ENCODE peak calls at places on chromosomes 7 and 10, in nine cellular contexts. One of them, this sample, is unnamed.

GRCh38 chr10:97713351-97713827 is at the start of gene MARVELD1:
- DNase-seq in activated T-cell treated with anti-CD3 and anti-CD28 coated beads, Interleukin-2, amount 50 U/mL, for 48 hours: peak; percentile 27
- DNase-seq in NCI-H446: no peak
- DNase-seq in stimulated activated CD4-positive, alpha-beta T cell treated with anti-CD3 and anti-CD28 coated beads, Interleukin-1b, Interleukin-23, amount 100 ng/mL, for 4 hours: no peak
- DNase-seq in fibroblast of lung: peak; percentile 83
- DNase-seq in AG20443: peak; percentile 86
- DNase-seq in prostate gland: peak; percentile 58
- DNase-seq in CD4-positive, alpha-beta memory T cell: no peak
- DNase-seq in ureter: peak; percentile 90
- DNase-seq in this sample: peak; percentile 92

GRCh38 chr7:93196331-93196730 is 29.9 kb downstream of the HEPACAM2 start:
- DNase-seq in AG20443: no peak
- DNase-seq in stimulated activated CD4-positive, alpha-beta T cell treated with anti-CD3 and anti-CD28 coated beads, Interleukin-1b, Interleukin-23, amount 100 ng/mL, for 4 hours: no peak
- DNase-seq in prostate gland: no peak
- DNase-seq in NCI-H446: no peak
- DNase-seq in ureter: no peak
- DNase-seq in fibroblast of lung: no peak
- DNase-seq in CD4-positive, alpha-beta memory T cell: no peak
- DNase-seq in activated T-cell treated with anti-CD3 and anti-CD28 coated beads, Interleukin-2, amount 50 U/mL, for 48 hours: no peak
- DNase-seq in this sample: no peak

GRCh38 chr7:88344956-88345832 is 38.5 kb upstream of the STEAP4 start:
- DNase-seq in ureter: no peak
- DNase-seq in CD4-positive, alpha-beta memory T cell: no peak
- DNase-seq in fibroblast of lung: peak; percentile 25
- DNase-seq in prostate gland: no peak
- DNase-seq in activated T-cell treated with anti-CD3 and anti-CD28 coated beads, Interleukin-2, amount 50 U/mL, for 48 hours: no peak
- DNase-seq in NCI-H446: no peak
- DNase-seq in stimulated activated CD4-positive, alpha-beta T cell treated with anti-CD3 and anti-CD28 coated beads, Interleukin-1b, Interleukin-23, amount 100 ng/mL, for 4 hours: no peak
- DNase-seq in AG20443: peak; percentile 61
- DNase-seq in this sample: peak; percentile 22

GRCh38 chr10:338176-339037 is 203.2 kb downstream of the ZMYND11 start:
- DNase-seq in ureter: peak; percentile 68
- DNase-seq in activated T-cell treated with anti-CD3 and anti-CD28 coated beads, Interleukin-2, amount 50 U/mL, for 48 hours: no peak
- DNase-seq in NCI-H446: no peak
- DNase-seq in CD4-positive, alpha-beta memory T cell: no peak
- DNase-seq in AG20443: no peak
- DNase-seq in prostate gland: peak; percentile 40
- DNase-seq in fibroblast of lung: peak; percentile 74
- DNase-seq in stimulated activated CD4-positive, alpha-beta T cell treated with anti-CD3 and anti-CD28 coated beads, Interleukin-1b, Interleukin-23, amount 100 ng/mL, for 4 hours: no peak
- DNase-seq in this sample: no peak

GRCh38 chr10:131650771-131651673 is 249.8 kb upstream of the PPP2R2D start:
- DNase-seq in fibroblast of lung: no peak
- DNase-seq in stimulated activated CD4-positive, alpha-beta T cell treated with anti-CD3 and anti-CD28 coated beads, Interleukin-1b, Interleukin-23, amount 100 ng/mL, for 4 hours: no peak
- DNase-seq in activated T-cell treated with anti-CD3 and anti-CD28 coated beads, Interleukin-2, amount 50 U/mL, for 48 hours: no peak
- DNase-seq in prostate gland: no peak
- DNase-seq in NCI-H446: no peak
- DNase-seq in ureter: no peak
- DNase-seq in CD4-positive, alpha-beta memory T cell: no peak
- DNase-seq in AG20443: no peak
- DNase-seq in this sample: no peak

GRCh38 chr10:112389147-112389822 is 15.4 kb downstream of the ACSL5 start:
- DNase-seq in NCI-H446: no peak
- DNase-seq in AG20443: peak; percentile 58
- DNase-seq in fibroblast of lung: peak; percentile 49
- DNase-seq in activated T-cell treated with anti-CD3 and anti-CD28 coated beads, Interleukin-2, amount 50 U/mL, for 48 hours: peak; percentile 47
- DNase-seq in CD4-positive, alpha-beta memory T cell: peak; percentile 85
- DNase-seq in prostate gland: no peak
- DNase-seq in stimulated activated CD4-positive, alpha-beta T cell treated with anti-CD3 and anti-CD28 coated beads, Interleukin-1b, Interleukin-23, amount 100 ng/mL, for 4 hours: no peak
- DNase-seq in ureter: peak; percentile 54
- DNase-seq in this sample: no peak

GRCh38 chr7:45119550-45119949 is 8.1 kb upstream of the TBRG4 start:
- DNase-seq in prostate gland: no peak
- DNase-seq in CD4-positive, alpha-beta memory T cell: no peak
- DNase-seq in NCI-H446: no peak
- DNase-seq in ureter: no peak
- DNase-seq in fibroblast of lung: no peak
- DNase-seq in activated T-cell treated with anti-CD3 and anti-CD28 coated beads, Interleukin-2, amount 50 U/mL, for 48 hours: no peak
- DNase-seq in stimulated activated CD4-positive, alpha-beta T cell treated with anti-CD3 and anti-CD28 coated beads, Interleukin-1b, Interleukin-23, amount 100 ng/mL, for 4 hours: no peak
- DNase-seq in AG20443: no peak
- DNase-seq in this sample: no peak

GRCh38 chr10:86944907-86945306 is 12.5 kb downstream of the MMRN2 start:
- DNase-seq in activated T-cell treated with anti-CD3 and anti-CD28 coated beads, Interleukin-2, amount 50 U/mL, for 48 hours: no peak
- DNase-seq in NCI-H446: no peak
- DNase-seq in AG20443: peak; percentile 2
- DNase-seq in CD4-positive, alpha-beta memory T cell: no peak
- DNase-seq in ureter: peak; percentile 27
- DNase-seq in stimulated activated CD4-positive, alpha-beta T cell treated with anti-CD3 and anti-CD28 coated beads, Interleukin-1b, Interleukin-23, amount 100 ng/mL, for 4 hours: no peak
- DNase-seq in fibroblast of lung: no peak
- DNase-seq in prostate gland: no peak
- DNase-seq in this sample: no peak

GRCh38 chr10:130021373-130021950 is 57.4 kb upstream of the EBF3 start:
- DNase-seq in ureter: no peak
- DNase-seq in activated T-cell treated with anti-CD3 and anti-CD28 coated beads, Interleukin-2, amount 50 U/mL, for 48 hours: peak; percentile 15
- DNase-seq in prostate gland: no peak
- DNase-seq in CD4-positive, alpha-beta memory T cell: no peak
- DNase-seq in fibroblast of lung: peak; percentile 90
- DNase-seq in NCI-H446: no peak
- DNase-seq in stimulated activated CD4-positive, alpha-beta T cell treated with anti-CD3 and anti-CD28 coated beads, Interleukin-1b, Interleukin-23, amount 100 ng/mL, for 4 hours: no peak
- DNase-seq in AG20443: peak; percentile 90
- DNase-seq in this sample: no peak

GRCh38 chr10:98224509-98224908 is 43.5 kb downstream of the LOXL4 start:
- DNase-seq in CD4-positive, alpha-beta memory T cell: no peak
- DNase-seq in NCI-H446: no peak
- DNase-seq in ureter: no peak
- DNase-seq in prostate gland: no peak
- DNase-seq in fibroblast of lung: peak; percentile 26
- DNase-seq in stimulated activated CD4-positive, alpha-beta T cell treated with anti-CD3 and anti-CD28 coated beads, Interleukin-1b, Interleukin-23, amount 100 ng/mL, for 4 hours: no peak
- DNase-seq in activated T-cell treated with anti-CD3 and anti-CD28 coated beads, Interleukin-2, amount 50 U/mL, for 48 hours: no peak
- DNase-seq in AG20443: peak; percentile 29
- DNase-seq in this sample: no peak

GRCh38 chr7:151082151-151083070 is 882 bp downstream of the TMUB1 start:
- DNase-seq in NCI-H446: no peak
- DNase-seq in prostate gland: no peak
- DNase-seq in CD4-positive, alpha-beta memory T cell: no peak
- DNase-seq in fibroblast of lung: no peak
- DNase-seq in ureter: no peak
- DNase-seq in activated T-cell treated with anti-CD3 and anti-CD28 coated beads, Interleukin-2, amount 50 U/mL, for 48 hours: no peak
- DNase-seq in AG20443: no peak
- DNase-seq in stimulated activated CD4-positive, alpha-beta T cell treated with anti-CD3 and anti-CD28 coated beads, Interleukin-1b, Interleukin-23, amount 100 ng/mL, for 4 hours: no peak
- DNase-seq in this sample: peak; percentile 32

GRCh38 chr7:85659364-85659763 is 472.5 kb upstream of the SEMA3D start:
- DNase-seq in fibroblast of lung: peak; percentile 4
- DNase-seq in AG20443: no peak
- DNase-seq in NCI-H446: no peak
- DNase-seq in activated T-cell treated with anti-CD3 and anti-CD28 coated beads, Interleukin-2, amount 50 U/mL, for 48 hours: no peak
- DNase-seq in stimulated activated CD4-positive, alpha-beta T cell treated with anti-CD3 and anti-CD28 coated beads, Interleukin-1b, Interleukin-23, amount 100 ng/mL, for 4 hours: no peak
- DNase-seq in ureter: no peak
- DNase-seq in CD4-positive, alpha-beta memory T cell: no peak
- DNase-seq in prostate gland: no peak
- DNase-seq in this sample: no peak

GRCh38 chr7:134890246-134891240 is 95.8 kb upstream of the AGBL3 start:
- DNase-seq in ureter: peak; percentile 55
- DNase-seq in fibroblast of lung: peak; percentile 82
- DNase-seq in activated T-cell treated with anti-CD3 and anti-CD28 coated beads, Interleukin-2, amount 50 U/mL, for 48 hours: no peak
- DNase-seq in NCI-H446: peak; percentile 61
- DNase-seq in stimulated activated CD4-positive, alpha-beta T cell treated with anti-CD3 and anti-CD28 coated beads, Interleukin-1b, Interleukin-23, amount 100 ng/mL, for 4 hours: no peak
- DNase-seq in AG20443: peak; percentile 25
- DNase-seq in CD4-positive, alpha-beta memory T cell: no peak
- DNase-seq in prostate gland: peak; percentile 28
- DNase-seq in this sample: peak; percentile 62

GRCh38 chr10:15789793-15790525 is 70.2 kb upstream of the ITGA8 start:
- DNase-seq in CD4-positive, alpha-beta memory T cell: no peak
- DNase-seq in ureter: no peak
- DNase-seq in prostate gland: no peak
- DNase-seq in activated T-cell treated with anti-CD3 and anti-CD28 coated beads, Interleukin-2, amount 50 U/mL, for 48 hours: no peak
- DNase-seq in fibroblast of lung: peak; percentile 85
- DNase-seq in NCI-H446: no peak
- DNase-seq in stimulated activated CD4-positive, alpha-beta T cell treated with anti-CD3 and anti-CD28 coated beads, Interleukin-1b, Interleukin-23, amount 100 ng/mL, for 4 hours: no peak
- DNase-seq in AG20443: peak; percentile 70
- DNase-seq in this sample: peak; percentile 25

GRCh38 chr10:67695555-67695954 is 440 bp downstream of the CTNNA3 start:
- DNase-seq in AG20443: no peak
- DNase-seq in fibroblast of lung: peak; percentile 3
- DNase-seq in activated T-cell treated with anti-CD3 and anti-CD28 coated beads, Interleukin-2, amount 50 U/mL, for 48 hours: no peak
- DNase-seq in CD4-positive, alpha-beta memory T cell: no peak
- DNase-seq in stimulated activated CD4-positive, alpha-beta T cell treated with anti-CD3 and anti-CD28 coated beads, Interleukin-1b, Interleukin-23, amount 100 ng/mL, for 4 hours: no peak
- DNase-seq in NCI-H446: no peak
- DNase-seq in ureter: no peak
- DNase-seq in prostate gland: no peak
- DNase-seq in this sample: no peak

GRCh38 chr10:89167915-89168314 is 39.2 kb downstream of the CH25H start:
- DNase-seq in stimulated activated CD4-positive, alpha-beta T cell treated with anti-CD3 and anti-CD28 coated beads, Interleukin-1b, Interleukin-23, amount 100 ng/mL, for 4 hours: no peak
- DNase-seq in CD4-positive, alpha-beta memory T cell: no peak
- DNase-seq in AG20443: no peak
- DNase-seq in activated T-cell treated with anti-CD3 and anti-CD28 coated beads, Interleukin-2, amount 50 U/mL, for 48 hours: no peak
- DNase-seq in fibroblast of lung: no peak
- DNase-seq in NCI-H446: no peak
- DNase-seq in prostate gland: no peak
- DNase-seq in ureter: no peak
- DNase-seq in this sample: no peak

GRCh38 chr10:12432402-12433189 is 83.2 kb downstream of the CAMK1D start:
- DNase-seq in fibroblast of lung: no peak
- DNase-seq in ureter: no peak
- DNase-seq in stimulated activated CD4-positive, alpha-beta T cell treated with anti-CD3 and anti-CD28 coated beads, Interleukin-1b, Interleukin-23, amount 100 ng/mL, for 4 hours: no peak
- DNase-seq in AG20443: no peak
- DNase-seq in NCI-H446: no peak
- DNase-seq in CD4-positive, alpha-beta memory T cell: no peak
- DNase-seq in activated T-cell treated with anti-CD3 and anti-CD28 coated beads, Interleukin-2, amount 50 U/mL, for 48 hours: no peak
- DNase-seq in prostate gland: no peak
- DNase-seq in this sample: no peak

GRCh38 chr7:13988765-13989137 is 715 bp downstream of the ETV1 start:
- DNase-seq in activated T-cell treated with anti-CD3 and anti-CD28 coated beads, Interleukin-2, amount 50 U/mL, for 48 hours: no peak
- DNase-seq in ureter: no peak
- DNase-seq in prostate gland: no peak
- DNase-seq in stimulated activated CD4-positive, alpha-beta T cell treated with anti-CD3 and anti-CD28 coated beads, Interleukin-1b, Interleukin-23, amount 100 ng/mL, for 4 hours: no peak
- DNase-seq in fibroblast of lung: peak; percentile 44
- DNase-seq in CD4-positive, alpha-beta memory T cell: no peak
- DNase-seq in NCI-H446: no peak
- DNase-seq in AG20443: no peak
- DNase-seq in this sample: no peak

GRCh38 chr10:67606572-67606971 is 89.4 kb downstream of the CTNNA3 start:
- DNase-seq in prostate gland: no peak
- DNase-seq in fibroblast of lung: peak; percentile 96
- DNase-seq in NCI-H446: no peak
- DNase-seq in ureter: no peak
- DNase-seq in AG20443: peak; percentile 7
- DNase-seq in stimulated activated CD4-positive, alpha-beta T cell treated with anti-CD3 and anti-CD28 coated beads, Interleukin-1b, Interleukin-23, amount 100 ng/mL, for 4 hours: no peak
- DNase-seq in CD4-positive, alpha-beta memory T cell: no peak
- DNase-seq in activated T-cell treated with anti-CD3 and anti-CD28 coated beads, Interleukin-2, amount 50 U/mL, for 48 hours: no peak
- DNase-seq in this sample: no peak

GRCh38 chr7:52413051-52413450 is 622.4 kb upstream of the POM121L12 start:
- DNase-seq in stimulated activated CD4-positive, alpha-beta T cell treated with anti-CD3 and anti-CD28 coated beads, Interleukin-1b, Interleukin-23, amount 100 ng/mL, for 4 hours: no peak
- DNase-seq in AG20443: no peak
- DNase-seq in CD4-positive, alpha-beta memory T cell: no peak
- DNase-seq in ureter: no peak
- DNase-seq in NCI-H446: no peak
- DNase-seq in fibroblast of lung: no peak
- DNase-seq in activated T-cell treated with anti-CD3 and anti-CD28 coated beads, Interleukin-2, amount 50 U/mL, for 48 hours: no peak
- DNase-seq in prostate gland: no peak
- DNase-seq in this sample: no peak

GRCh38 chr10:99523251-99523773 is 9.4 kb upstream of the NKX2-3 start:
- DNase-seq in fibroblast of lung: no peak
- DNase-seq in prostate gland: no peak
- DNase-seq in stimulated activated CD4-positive, alpha-beta T cell treated with anti-CD3 and anti-CD28 coated beads, Interleukin-1b, Interleukin-23, amount 100 ng/mL, for 4 hours: no peak
- DNase-seq in NCI-H446: no peak
- DNase-seq in AG20443: no peak
- DNase-seq in CD4-positive, alpha-beta memory T cell: no peak
- DNase-seq in activated T-cell treated with anti-CD3 and anti-CD28 coated beads, Interleukin-2, amount 50 U/mL, for 48 hours: no peak
- DNase-seq in ureter: no peak
- DNase-seq in this sample: no peak

GRCh38 chr10:65827344-65827743 is 1098.5 kb upstream of the LRRTM3 start:
- DNase-seq in ureter: no peak
- DNase-seq in prostate gland: no peak
- DNase-seq in CD4-positive, alpha-beta memory T cell: no peak
- DNase-seq in stimulated activated CD4-positive, alpha-beta T cell treated with anti-CD3 and anti-CD28 coated beads, Interleukin-1b, Interleukin-23, amount 100 ng/mL, for 4 hours: no peak
- DNase-seq in activated T-cell treated with anti-CD3 and anti-CD28 coated beads, Interleukin-2, amount 50 U/mL, for 48 hours: no peak
- DNase-seq in AG20443: no peak
- DNase-seq in fibroblast of lung: no peak
- DNase-seq in NCI-H446: no peak
- DNase-seq in this sample: no peak

GRCh38 chr7:81549484-81550016 is 220.3 kb downstream of the HGF start:
- DNase-seq in stimulated activated CD4-positive, alpha-beta T cell treated with anti-CD3 and anti-CD28 coated beads, Interleukin-1b, Interleukin-23, amount 100 ng/mL, for 4 hours: no peak
- DNase-seq in CD4-positive, alpha-beta memory T cell: no peak
- DNase-seq in activated T-cell treated with anti-CD3 and anti-CD28 coated beads, Interleukin-2, amount 50 U/mL, for 48 hours: no peak
- DNase-seq in AG20443: no peak
- DNase-seq in prostate gland: no peak
- DNase-seq in ureter: no peak
- DNase-seq in NCI-H446: no peak
- DNase-seq in fibroblast of lung: no peak
- DNase-seq in this sample: no peak

GRCh38 chr7:21412953-21413352 is 14.9 kb upstream of the SP4 start:
- DNase-seq in NCI-H446: no peak
- DNase-seq in CD4-positive, alpha-beta memory T cell: no peak
- DNase-seq in stimulated activated CD4-positive, alpha-beta T cell treated with anti-CD3 and anti-CD28 coated beads, Interleukin-1b, Interleukin-23, amount 100 ng/mL, for 4 hours: no peak
- DNase-seq in activated T-cell treated with anti-CD3 and anti-CD28 coated beads, Interleukin-2, amount 50 U/mL, for 48 hours: no peak
- DNase-seq in AG20443: no peak
- DNase-seq in ureter: no peak
- DNase-seq in prostate gland: no peak
- DNase-seq in fibroblast of lung: no peak
- DNase-seq in this sample: no peak

GRCh38 chr7:101863598-101863997 is 46.2 kb downstream of the CUX1 start:
- DNase-seq in activated T-cell treated with anti-CD3 and anti-CD28 coated beads, Interleukin-2, amount 50 U/mL, for 48 hours: no peak
- DNase-seq in prostate gland: no peak
- DNase-seq in fibroblast of lung: no peak
- DNase-seq in ureter: no peak
- DNase-seq in NCI-H446: no peak
- DNase-seq in CD4-positive, alpha-beta memory T cell: no peak
- DNase-seq in AG20443: no peak
- DNase-seq in stimulated activated CD4-positive, alpha-beta T cell treated with anti-CD3 and anti-CD28 coated beads, Interleukin-1b, Interleukin-23, amount 100 ng/mL, for 4 hours: no peak
- DNase-seq in this sample: no peak

GRCh38 chr7:16543456-16543855 is 16.8 kb downstream of the LRRC72 start:
- DNase-seq in stimulated activated CD4-positive, alpha-beta T cell treated with anti-CD3 and anti-CD28 coated beads, Interleukin-1b, Interleukin-23, amount 100 ng/mL, for 4 hours: no peak
- DNase-seq in AG20443: no peak
- DNase-seq in CD4-positive, alpha-beta memory T cell: no peak
- DNase-seq in fibroblast of lung: no peak
- DNase-seq in prostate gland: no peak
- DNase-seq in NCI-H446: no peak
- DNase-seq in activated T-cell treated with anti-CD3 and anti-CD28 coated beads, Interleukin-2, amount 50 U/mL, for 48 hours: no peak
- DNase-seq in ureter: no peak
- DNase-seq in this sample: no peak

GRCh38 chr7:135976312-135977019 is 693 bp downstream of the MTPN start:
- DNase-seq in fibroblast of lung: no peak
- DNase-seq in NCI-H446: no peak
- DNase-seq in prostate gland: no peak
- DNase-seq in ureter: no peak
- DNase-seq in activated T-cell treated with anti-CD3 and anti-CD28 coated beads, Interleukin-2, amount 50 U/mL, for 48 hours: no peak
- DNase-seq in CD4-positive, alpha-beta memory T cell: peak; percentile 65
- DNase-seq in AG20443: no peak
- DNase-seq in stimulated activated CD4-positive, alpha-beta T cell treated with anti-CD3 and anti-CD28 coated beads, Interleukin-1b, Interleukin-23, amount 100 ng/mL, for 4 hours: no peak
- DNase-seq in this sample: no peak

GRCh38 chr10:90871279-90871760 is 454 bp upstream of the RPP30 start:
- DNase-seq in NCI-H446: peak; percentile 24
- DNase-seq in ureter: no peak
- DNase-seq in stimulated activated CD4-positive, alpha-beta T cell treated with anti-CD3 and anti-CD28 coated beads, Interleukin-1b, Interleukin-23, amount 100 ng/mL, for 4 hours: no peak
- DNase-seq in fibroblast of lung: peak; percentile 88
- DNase-seq in CD4-positive, alpha-beta memory T cell: peak; percentile 50
- DNase-seq in AG20443: peak; percentile 54
- DNase-seq in prostate gland: no peak
- DNase-seq in activated T-cell treated with anti-CD3 and anti-CD28 coated beads, Interleukin-2, amount 50 U/mL, for 48 hours: peak; percentile 45
- DNase-seq in this sample: peak; percentile 34

GRCh38 chr7:78326189-78326588 is 527.6 kb downstream of the PHTF2 start:
- DNase-seq in ureter: no peak
- DNase-seq in NCI-H446: no peak
- DNase-seq in fibroblast of lung: peak; percentile 76
- DNase-seq in activated T-cell treated with anti-CD3 and anti-CD28 coated beads, Interleukin-2, amount 50 U/mL, for 48 hours: no peak
- DNase-seq in AG20443: peak; percentile 53
- DNase-seq in stimulated activated CD4-positive, alpha-beta T cell treated with anti-CD3 and anti-CD28 coated beads, Interleukin-1b, Interleukin-23, amount 100 ng/mL, for 4 hours: no peak
- DNase-seq in CD4-positive, alpha-beta memory T cell: no peak
- DNase-seq in prostate gland: no peak
- DNase-seq in this sample: no peak

This sample was measured in uterus.